ENCODE peak calls at places on chromosomes 16 and 17, in six cellular contexts. Q is fibroblast of mammary gland; F is CD8-positive, alpha-beta T cell; J is colonic mucosa; W is hepatocyte; E is dorsolateral prefrontal cortex. L is an unnamed sample.

GRCh38 chr17:16516594-16517018 is 24.6 kb upstream of the LRRC75A start:
- DNase-seq in E (peak; percentile 35), J (no peak), W (peak; percentile 68), Q (peak; percentile 76), F (no peak), L (peak; percentile 51)

GRCh38 chr17:1577657-1578428 is 15.3 kb upstream of the PITPNA start:
- DNase-seq in F (no peak), J (no peak), W (peak; percentile 3), E (no peak), Q (no peak), L (no peak)

GRCh38 chr17:12545877-12546513 is 119.7 kb upstream of the MYOCD start:
- DNase-seq in W (peak; percentile 65), J (peak; percentile 47), F (no peak), Q (peak; percentile 69), E (no peak), L (no peak)

GRCh38 chr16:26070595-26071170 is 378.9 kb downstream of the HS3ST4 start:
- DNase-seq in Q (no peak), E (no peak), F (no peak), W (peak; percentile 11), J (no peak), L (no peak)

GRCh38 chr16:54305066-54305465 is 18.5 kb upstream of the IRX3 start:
- DNase-seq in J (no peak), E (no peak), W (no peak), Q (no peak), F (no peak), L (no peak)

GRCh38 chr17:19753049-19753444 is 4.9 kb upstream of the ALDH3A1 start:
- DNase-seq in E (peak; percentile 53), Q (peak; percentile 66), J (peak; percentile 57), W (no peak), F (no peak), L (no peak)

GRCh38 chr16:68732068-68732680 is 4.9 kb upstream of the CDH1 start:
- DNase-seq in W (peak; percentile 74), E (no peak), J (peak; percentile 95), F (no peak), Q (no peak), L (peak; percentile 93)

GRCh38 chr17:73770115-73770848 is 126.0 kb upstream of the SDK2 start:
- DNase-seq in W (peak; percentile 86), Q (peak; percentile 94), E (peak; percentile 73), F (no peak), J (peak; percentile 81), L (no peak)

GRCh38 chr17:8015957-8016631 is 13.7 kb downstream of the GUCY2D start:
- DNase-seq in W (peak; percentile 76), J (peak; percentile 69), F (no peak), E (no peak), Q (no peak), L (peak; percentile 39)

GRCh38 chr17:7704601-7705268 is at the start of gene EFNB3:
- DNase-seq in J (no peak), E (no peak), F (peak; percentile 11), W (peak; percentile 80), Q (no peak), L (no peak)

GRCh38 chr17:40556198-40556661 is 9.0 kb downstream of the CCR7 start:
- DNase-seq in W (no peak), E (no peak), Q (no peak), F (no peak), J (no peak), L (no peak)
- H3K4me3 ChIP-seq in W (no peak overlapping the region), E (no peak overlapping the region), Q (no peak overlapping the region), F (no peak overlapping the region), J (no peak overlapping the region), L (no peak overlapping the region)

DNA sequence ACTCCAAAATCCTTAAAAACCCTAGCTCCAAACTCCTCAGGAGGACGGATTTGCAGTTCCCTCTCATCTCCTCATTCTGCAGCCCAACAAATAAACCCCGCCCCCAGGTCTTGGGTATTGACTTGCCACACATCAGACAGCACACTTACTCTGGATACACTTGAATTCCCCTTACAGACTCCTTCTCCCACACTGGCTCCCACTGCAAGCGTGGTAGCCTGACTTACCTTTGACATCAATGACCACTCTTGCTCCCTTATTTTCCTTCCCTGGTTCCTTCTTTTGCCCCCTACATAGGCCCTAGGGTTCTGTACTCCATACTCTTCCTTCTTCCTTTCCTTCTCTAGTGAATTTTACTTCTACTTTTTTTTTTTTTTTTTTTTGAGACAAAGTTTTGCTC is 7.5 kb downstream of the RFFL start:
- DNase-seq in J (no peak), W (no peak), E (no peak), F (no peak), Q (no peak), L (no peak)
- TF ChIP-seq CTCF in J (no peak), W (no peak), E (no peak), F (no peak), Q (no peak), L (no peak)

GRCh38 chr17:30357476-30357875 is 21.3 kb upstream of the CPD start:
- DNase-seq in Q (no peak), J (no peak), E (no peak), F (no peak), W (no peak), L (no peak)

GRCh38 chr17:30361766-30362279 is 16.9 kb upstream of the CPD start:
- DNase-seq in F (no peak), Q (no peak), W (no peak), E (no peak), J (no peak), L (no peak)

GRCh38 chr17:30363715-30364202 is 15.0 kb upstream of the CPD start:
- DNase-seq in Q (peak; percentile 93), E (no peak), J (no peak), W (no peak), F (peak; percentile 72), L (no peak)

GRCh38 chr17:30358055-30358760 is 20.5 kb upstream of the CPD start:
- DNase-seq in Q (no peak), J (no peak), W (no peak), F (no peak), E (no peak), L (no peak)

GRCh38 chr17:30360396-30360795 is 18.3 kb upstream of the CPD start:
- DNase-seq in F (no peak), W (no peak), Q (no peak), E (no peak), J (no peak), L (no peak)
- H3K4me3 ChIP-seq in F (no peak overlapping the region), W (no peak overlapping the region), Q (no peak overlapping the region), E (no peak overlapping the region), J (no peak overlapping the region), L (no peak overlapping the region)

GRCh38 chr17:81310963-81311550 is 15.9 kb upstream of the SLC38A10 start:
- DNase-seq in J (no peak), E (no peak), Q (no peak), W (no peak), F (no peak), L (no peak)

GRCh38 chr17:81309859-81310839 is 15.0 kb upstream of the SLC38A10 start:
- DNase-seq in W (no peak), J (no peak), E (no peak), F (no peak), Q (no peak), L (no peak)

GRCh38 chr17:81308161-81308560 is 13.1 kb upstream of the SLC38A10 start:
- DNase-seq in J (no peak), Q (no peak), E (no peak), W (no peak), F (no peak), L (no peak)

GRCh38 chr17:81307636-81308035 is 12.5 kb upstream of the SLC38A10 start:
- DNase-seq in J (no peak), F (no peak), E (no peak), Q (no peak), W (no peak), L (no peak)

GRCh38 chr17:81309140-81309858 is 14.2 kb upstream of the SLC38A10 start:
- DNase-seq in J (peak; percentile 97), W (peak; percentile 92), F (peak; percentile 23), E (peak; percentile 45), Q (peak; percentile 68), L (peak; percentile 96)
- TF ChIP-seq CTCF in J (peak; percentile 37), W (peak; percentile 47), F (no peak), E (peak; percentile 26), Q (peak; percentile 43), L (peak; percentile 83)

DNA sequence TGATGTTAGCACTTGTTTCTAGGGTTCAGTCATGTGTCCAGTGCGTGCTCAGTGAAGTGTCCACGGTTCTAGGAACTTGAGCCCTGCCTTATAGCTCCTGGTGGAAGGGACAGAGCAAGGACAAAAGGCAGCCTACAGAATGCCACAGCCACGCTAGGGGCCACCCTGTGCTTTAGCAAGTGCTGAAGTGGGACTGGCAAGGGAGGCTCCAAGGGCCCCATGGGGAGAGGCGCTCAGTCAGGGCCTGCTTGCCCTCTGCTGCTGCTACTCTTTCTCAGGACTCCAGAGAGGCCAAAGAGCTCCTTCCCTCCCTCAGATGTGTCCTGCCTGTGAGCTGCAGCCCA is 6.8 kb downstream of the NT5C start:
- DNase-seq in J (no peak), W (no peak), E (no peak), F (no peak), Q (no peak), L (no peak)
- H3K4me3 ChIP-seq in J (no peak overlapping the region), W (no peak overlapping the region), E (no peak overlapping the region), F (no peak overlapping the region), Q (no peak overlapping the region), L (no peak overlapping the region)

GRCh38 chr16:49466529-49466831 is 92.9 kb downstream of the C16orf78 start:
- DNase-seq in F (no peak), W (no peak), E (no peak), J (peak; percentile 7), Q (no peak), L (no peak)

GRCh38 chr16:49465661-49466528 is 92.3 kb downstream of the C16orf78 start:
- DNase-seq in J (peak; percentile 8), E (no peak), W (no peak), F (peak; percentile 2), Q (no peak), L (no peak)

GRCh38 chr16:49464093-49464492 is 90.5 kb downstream of the C16orf78 start:
- DNase-seq in Q (no peak), F (no peak), J (peak; percentile 2), W (no peak), E (no peak), L (no peak)

GRCh38 chr16:49463529-49463928 is 89.9 kb downstream of the C16orf78 start:
- DNase-seq in F (peak; percentile 72), W (no peak), Q (no peak), E (no peak), J (peak; percentile 42), L (no peak)

GRCh38 chr16:49464877-49465504 is 91.4 kb downstream of the C16orf78 start:
- DNase-seq in Q (no peak), W (peak; percentile 55), J (peak; percentile 15), F (peak; percentile 21), E (no peak), L (no peak)
- TF ChIP-seq CTCF in Q (no peak), W (peak; percentile 73), J (peak; percentile 17), F (peak; percentile 35), E (peak; percentile 28), L (no peak)

L was measured in Caco-2.